ENCODE peak calls at places on chromosomes 1 and 21, in nine cellular contexts. One of them, this sample, is unnamed.

GRCh38 chr1:20389551-20389950 is 96.5 kb downstream of the CAMK2N1 start:
- DNase-seq in WTC11: no peak
- DNase-seq in mucosa of gallbladder: no peak
- DNase-seq in T-helper 2 cell: no peak
- DNase-seq in coronary artery: no peak
- DNase-seq in effector CD4-positive, alpha-beta T cell: no peak
- DNase-seq in hippocampal formation: no peak
- DNase-seq in AG08396: no peak
- DNase-seq in fibroblast of mammary gland: no peak
- DNase-seq in this sample: no peak

GRCh38 chr1:47432071-47433036 is 5.5 kb upstream of the FOXD2 start:
- DNase-seq in mucosa of gallbladder: peak
- DNase-seq in fibroblast of mammary gland: peak
- DNase-seq in WTC11: peak
- DNase-seq in effector CD4-positive, alpha-beta T cell: peak
- DNase-seq in hippocampal formation: peak
- DNase-seq in AG08396: peak
- DNase-seq in coronary artery: no peak
- DNase-seq in T-helper 2 cell: peak
- DNase-seq in this sample: peak

GRCh38 chr1:27544818-27545612 is 55.0 kb upstream of the WASF2 start:
- DNase-seq in AG08396: peak
- DNase-seq in fibroblast of mammary gland: peak
- DNase-seq in WTC11: no peak
- DNase-seq in T-helper 2 cell: no peak
- DNase-seq in effector CD4-positive, alpha-beta T cell: no peak
- DNase-seq in coronary artery: no peak
- DNase-seq in mucosa of gallbladder: no peak
- DNase-seq in hippocampal formation: no peak
- DNase-seq in this sample: no peak

GRCh38 chr1:202283379-202283844 is 58.3 kb downstream of the UBE2T start:
- DNase-seq in coronary artery: no peak
- DNase-seq in fibroblast of mammary gland: peak
- DNase-seq in hippocampal formation: no peak
- DNase-seq in WTC11: no peak
- DNase-seq in mucosa of gallbladder: no peak
- DNase-seq in AG08396: peak
- DNase-seq in effector CD4-positive, alpha-beta T cell: no peak
- DNase-seq in T-helper 2 cell: no peak
- DNase-seq in this sample: no peak

GRCh38 chr1:96764469-96764868 is 42.9 kb downstream of the PTBP2 start:
- DNase-seq in hippocampal formation: no peak
- DNase-seq in T-helper 2 cell: no peak
- DNase-seq in AG08396: no peak
- DNase-seq in mucosa of gallbladder: no peak
- DNase-seq in coronary artery: no peak
- DNase-seq in WTC11: no peak
- DNase-seq in fibroblast of mammary gland: no peak
- DNase-seq in effector CD4-positive, alpha-beta T cell: no peak
- DNase-seq in this sample: no peak

GRCh38 chr1:33228935-33229487 is 27.3 kb upstream of the ZNF362 start:
- DNase-seq in effector CD4-positive, alpha-beta T cell: no peak
- DNase-seq in mucosa of gallbladder: peak
- DNase-seq in coronary artery: no peak
- DNase-seq in hippocampal formation: peak
- DNase-seq in fibroblast of mammary gland: peak
- DNase-seq in AG08396: peak
- DNase-seq in T-helper 2 cell: no peak
- DNase-seq in WTC11: no peak
- DNase-seq in this sample: no peak

GRCh38 chr1:18341291-18342058 is 139.3 kb upstream of the KLHDC7A start:
- DNase-seq in T-helper 2 cell: no peak
- DNase-seq in AG08396: no peak
- DNase-seq in hippocampal formation: no peak
- DNase-seq in coronary artery: no peak
- DNase-seq in fibroblast of mammary gland: no peak
- DNase-seq in WTC11: no peak
- DNase-seq in effector CD4-positive, alpha-beta T cell: no peak
- DNase-seq in mucosa of gallbladder: no peak
- DNase-seq in this sample: no peak

GRCh38 chr21:31772674-31773555 is 41.0 kb upstream of the SCAF4 start:
- DNase-seq in fibroblast of mammary gland: no peak
- DNase-seq in T-helper 2 cell: no peak
- DNase-seq in hippocampal formation: no peak
- DNase-seq in effector CD4-positive, alpha-beta T cell: no peak
- DNase-seq in coronary artery: no peak
- DNase-seq in WTC11: no peak
- DNase-seq in AG08396: no peak
- DNase-seq in mucosa of gallbladder: no peak
- DNase-seq in this sample: no peak

GRCh38 chr1:40404670-40405462 is 31.3 kb downstream of the SMAP2 start:
- DNase-seq in hippocampal formation: peak
- DNase-seq in fibroblast of mammary gland: peak
- DNase-seq in effector CD4-positive, alpha-beta T cell: peak
- DNase-seq in AG08396: peak
- DNase-seq in coronary artery: no peak
- DNase-seq in mucosa of gallbladder: no peak
- DNase-seq in WTC11: no peak
- DNase-seq in T-helper 2 cell: no peak
- DNase-seq in this sample: no peak

GRCh38 chr1:183025782-183026774 is 2.9 kb downstream of the LAMC1 start:
- DNase-seq in T-helper 2 cell: no peak
- DNase-seq in WTC11: no peak
- DNase-seq in effector CD4-positive, alpha-beta T cell: no peak
- DNase-seq in hippocampal formation: no peak
- DNase-seq in mucosa of gallbladder: no peak
- DNase-seq in coronary artery: no peak
- DNase-seq in AG08396: no peak
- DNase-seq in fibroblast of mammary gland: peak
- DNase-seq in this sample: no peak

GRCh38 chr1:193355179-193355578 is 168.8 kb upstream of the B3GALT2 start:
- DNase-seq in hippocampal formation: no peak
- DNase-seq in fibroblast of mammary gland: peak
- DNase-seq in mucosa of gallbladder: no peak
- DNase-seq in AG08396: no peak
- DNase-seq in WTC11: no peak
- DNase-seq in effector CD4-positive, alpha-beta T cell: no peak
- DNase-seq in T-helper 2 cell: no peak
- DNase-seq in coronary artery: no peak
- DNase-seq in this sample: no peak

GRCh38 chr1:63674238-63674864 is 81.1 kb downstream of the PGM1 start:
- DNase-seq in effector CD4-positive, alpha-beta T cell: no peak
- DNase-seq in mucosa of gallbladder: peak
- DNase-seq in T-helper 2 cell: no peak
- DNase-seq in WTC11: peak
- DNase-seq in fibroblast of mammary gland: peak
- DNase-seq in hippocampal formation: peak
- DNase-seq in coronary artery: peak
- DNase-seq in AG08396: peak
- DNase-seq in this sample: no peak

GRCh38 chr21:44434936-44435635 is 20.2 kb upstream of the LRRC3 start:
- DNase-seq in effector CD4-positive, alpha-beta T cell: no peak
- DNase-seq in hippocampal formation: no peak
- DNase-seq in AG08396: no peak
- DNase-seq in WTC11: no peak
- DNase-seq in coronary artery: peak
- DNase-seq in mucosa of gallbladder: no peak
- DNase-seq in T-helper 2 cell: no peak
- DNase-seq in fibroblast of mammary gland: no peak
- DNase-seq in this sample: no peak

GRCh38 chr1:226625832-226626576 is 77.4 kb downstream of the STUM start:
- DNase-seq in mucosa of gallbladder: no peak
- DNase-seq in effector CD4-positive, alpha-beta T cell: no peak
- DNase-seq in WTC11: no peak
- DNase-seq in AG08396: no peak
- DNase-seq in fibroblast of mammary gland: no peak
- DNase-seq in T-helper 2 cell: no peak
- DNase-seq in hippocampal formation: no peak
- DNase-seq in coronary artery: peak
- DNase-seq in this sample: no peak

GRCh38 chr1:93703649-93704048 is 22.0 kb upstream of the BCAR3 start:
- DNase-seq in AG08396: no peak
- DNase-seq in T-helper 2 cell: no peak
- DNase-seq in WTC11: no peak
- DNase-seq in effector CD4-positive, alpha-beta T cell: no peak
- DNase-seq in hippocampal formation: no peak
- DNase-seq in coronary artery: no peak
- DNase-seq in fibroblast of mammary gland: peak
- DNase-seq in mucosa of gallbladder: no peak
- DNase-seq in this sample: no peak

GRCh38 chr1:237873487-237873927 is 17.2 kb downstream of the ZP4 start:
- DNase-seq in effector CD4-positive, alpha-beta T cell: no peak
- DNase-seq in coronary artery: no peak
- DNase-seq in hippocampal formation: no peak
- DNase-seq in AG08396: no peak
- DNase-seq in WTC11: peak
- DNase-seq in mucosa of gallbladder: no peak
- DNase-seq in fibroblast of mammary gland: peak
- DNase-seq in T-helper 2 cell: no peak
- DNase-seq in this sample: no peak

GRCh38 chr1:76463278-76463677 is 388.7 kb downstream of the ST6GALNAC3 start:
- DNase-seq in WTC11: no peak
- DNase-seq in AG08396: no peak
- DNase-seq in hippocampal formation: no peak
- DNase-seq in fibroblast of mammary gland: no peak
- DNase-seq in T-helper 2 cell: no peak
- DNase-seq in mucosa of gallbladder: no peak
- DNase-seq in effector CD4-positive, alpha-beta T cell: no peak
- DNase-seq in coronary artery: no peak
- DNase-seq in this sample: no peak

GRCh38 chr21:17673261-17674020 is 60.7 kb upstream of the BTG3 start:
- DNase-seq in hippocampal formation: no peak
- DNase-seq in mucosa of gallbladder: no peak
- DNase-seq in WTC11: no peak
- DNase-seq in AG08396: no peak
- DNase-seq in fibroblast of mammary gland: peak
- DNase-seq in coronary artery: no peak
- DNase-seq in T-helper 2 cell: no peak
- DNase-seq in effector CD4-positive, alpha-beta T cell: no peak
- DNase-seq in this sample: no peak

GRCh38 chr1:156803086-156803851 is 13.4 kb downstream of the SH2D2A start:
- DNase-seq in AG08396: no peak
- DNase-seq in T-helper 2 cell: no peak
- DNase-seq in coronary artery: no peak
- DNase-seq in fibroblast of mammary gland: no peak
- DNase-seq in hippocampal formation: no peak
- DNase-seq in effector CD4-positive, alpha-beta T cell: no peak
- DNase-seq in mucosa of gallbladder: no peak
- DNase-seq in WTC11: no peak
- DNase-seq in this sample: no peak

GRCh38 chr1:230084408-230085177 is 17.6 kb downstream of the GALNT2 start:
- DNase-seq in AG08396: peak
- DNase-seq in T-helper 2 cell: no peak
- DNase-seq in effector CD4-positive, alpha-beta T cell: no peak
- DNase-seq in mucosa of gallbladder: peak
- DNase-seq in fibroblast of mammary gland: peak
- DNase-seq in WTC11: no peak
- DNase-seq in hippocampal formation: no peak
- DNase-seq in coronary artery: peak
- DNase-seq in this sample: peak

GRCh38 chr1:243575070-243575469 is 275.0 kb downstream of the AKT3 start:
- DNase-seq in effector CD4-positive, alpha-beta T cell: no peak
- DNase-seq in T-helper 2 cell: no peak
- DNase-seq in hippocampal formation: no peak
- DNase-seq in fibroblast of mammary gland: peak
- DNase-seq in AG08396: no peak
- DNase-seq in mucosa of gallbladder: no peak
- DNase-seq in WTC11: no peak
- DNase-seq in coronary artery: no peak
- DNase-seq in this sample: no peak

GRCh38 chr1:224052767-224053166 is 61.1 kb upstream of the FBXO28 start:
- DNase-seq in fibroblast of mammary gland: peak
- DNase-seq in effector CD4-positive, alpha-beta T cell: no peak
- DNase-seq in hippocampal formation: no peak
- DNase-seq in mucosa of gallbladder: no peak
- DNase-seq in coronary artery: no peak
- DNase-seq in WTC11: no peak
- DNase-seq in AG08396: peak
- DNase-seq in T-helper 2 cell: no peak
- DNase-seq in this sample: no peak

GRCh38 chr1:20732071-20732587 is 374 bp downstream of the SH2D5 start:
- DNase-seq in mucosa of gallbladder: peak
- DNase-seq in WTC11: peak
- DNase-seq in hippocampal formation: peak
- DNase-seq in fibroblast of mammary gland: peak
- DNase-seq in T-helper 2 cell: peak
- DNase-seq in effector CD4-positive, alpha-beta T cell: peak
- DNase-seq in coronary artery: peak
- DNase-seq in AG08396: peak
- DNase-seq in this sample: peak

GRCh38 chr21:29634410-29634809 is 305.4 kb downstream of the GRIK1 start:
- DNase-seq in T-helper 2 cell: no peak
- DNase-seq in coronary artery: no peak
- DNase-seq in WTC11: no peak
- DNase-seq in AG08396: no peak
- DNase-seq in mucosa of gallbladder: no peak
- DNase-seq in effector CD4-positive, alpha-beta T cell: no peak
- DNase-seq in fibroblast of mammary gland: no peak
- DNase-seq in hippocampal formation: no peak
- DNase-seq in this sample: no peak

GRCh38 chr1:160630523-160631087 is 16.2 kb downstream of the SLAMF1 start:
- DNase-seq in hippocampal formation: no peak
- DNase-seq in mucosa of gallbladder: no peak
- DNase-seq in fibroblast of mammary gland: no peak
- DNase-seq in coronary artery: no peak
- DNase-seq in T-helper 2 cell: no peak
- DNase-seq in effector CD4-positive, alpha-beta T cell: no peak
- DNase-seq in WTC11: no peak
- DNase-seq in AG08396: no peak
- DNase-seq in this sample: no peak